ENCODE peak calls at places on chromosomes 6 and 20, in ten cellular contexts. O is fibroblast of the aortic adventitia; U is fibroblast of lung; G is left ventricle myocardium inferior; R is astrocyte; N is body of pancreas; B is lung; K is ascending aorta; A is CD4-positive, alpha-beta T cell; W is omental fat pad. D is an unnamed sample.
A peak's percentile ranks its signal among the peaks of the same experiment; 100 is the strongest.

GRCh38 chr20:14712302-14712739 is 374.9 kb upstream of the FLRT3 start:
- DNase-seq in U (peak; percentile 74), N (no peak), W (no peak), O (peak; percentile 80), R (peak; percentile 81), K (no peak), A (no peak), G (no peak), B (no peak), D (no peak)

GRCh38 chr20:63628246-63628975 is 1.5 kb upstream of the GMEB2 start:
- DNase-seq in R (peak; percentile 38), O (peak; percentile 77), U (peak; percentile 81), A (peak; percentile 54), N (peak; percentile 76), W (no peak), B (peak; percentile 69), G (no peak), K (peak; percentile 82), D (peak; percentile 66)

GRCh38 chr6:142929751-142930358 is 15.1 kb downstream of the HIVEP2 start:
- DNase-seq in B (no peak), N (no peak), G (no peak), O (peak; percentile 42), R (peak; percentile 18), W (no peak), U (no peak), K (no peak), A (no peak), D (peak; percentile 34)

GRCh38 chr6:138685781-138686180 is 87.8 kb upstream of the CCDC28A start:
- DNase-seq in G (no peak), B (no peak), O (no peak), W (no peak), K (no peak), R (no peak), N (no peak), U (no peak), A (no peak), D (no peak)

GRCh38 chr6:27752038-27752885 is 159.9 kb downstream of the OR2B2 start:
- DNase-seq in R (peak; percentile 60), A (peak; percentile 21), G (no peak), K (peak; percentile 71), U (peak; percentile 84), W (no peak), B (peak; percentile 46), O (peak; percentile 88), N (peak; percentile 64), D (peak; percentile 84)

GRCh38 chr20:57432874-57433491 is 41.8 kb downstream of the RBM38 start:
- DNase-seq in W (no peak), G (peak; percentile 62), N (no peak), B (peak; percentile 65), U (no peak), O (peak; percentile 37), K (peak; percentile 77), R (no peak), A (peak; percentile 69), D (no peak)

GRCh38 chr20:59740621-59741020 is 136.3 kb downstream of the PHACTR3 start:
- DNase-seq in K (no peak), B (no peak), G (no peak), O (no peak), R (no peak), N (no peak), W (no peak), U (no peak), A (no peak), D (no peak)

GRCh38 chr6:122930252-122931180 is 65.5 kb upstream of the CLVS2 start:
- DNase-seq in G (no peak), A (no peak), K (no peak), R (no peak), O (no peak), N (no peak), U (no peak), B (no peak), W (no peak), D (no peak)

GRCh38 chr6:36495086-36495485 is 52.2 kb downstream of the STK38 start:
- DNase-seq in U (no peak), G (no peak), B (no peak), W (no peak), O (no peak), A (no peak), R (no peak), K (no peak), N (no peak), D (no peak)

GRCh38 chr6:36235309-36235708 is 34.6 kb upstream of the PNPLA1 start:
- DNase-seq in R (no peak), O (no peak), N (no peak), W (no peak), K (no peak), U (no peak), B (no peak), G (no peak), A (no peak), D (no peak)

GRCh38 chr20:35845561-35845960 is 73.7 kb downstream of the PHF20 start:
- DNase-seq in U (peak; percentile 22), B (no peak), K (no peak), N (no peak), A (no peak), O (peak; percentile 52), W (no peak), G (no peak), R (peak; percentile 36), D (no peak)

GRCh38 chr6:15512126-15512525 is 150.7 kb downstream of the DTNBP1 start:
- DNase-seq in R (no peak), U (no peak), N (no peak), O (no peak), W (no peak), K (no peak), A (no peak), G (no peak), B (no peak), D (no peak)

GRCh38 chr20:53736122-53736756 is 142.6 kb upstream of the ZNF217 start:
- DNase-seq in W (no peak), O (no peak), A (no peak), B (no peak), N (peak; percentile 16), R (peak; percentile 55), U (no peak), G (no peak), K (no peak), D (no peak)

DNA sequence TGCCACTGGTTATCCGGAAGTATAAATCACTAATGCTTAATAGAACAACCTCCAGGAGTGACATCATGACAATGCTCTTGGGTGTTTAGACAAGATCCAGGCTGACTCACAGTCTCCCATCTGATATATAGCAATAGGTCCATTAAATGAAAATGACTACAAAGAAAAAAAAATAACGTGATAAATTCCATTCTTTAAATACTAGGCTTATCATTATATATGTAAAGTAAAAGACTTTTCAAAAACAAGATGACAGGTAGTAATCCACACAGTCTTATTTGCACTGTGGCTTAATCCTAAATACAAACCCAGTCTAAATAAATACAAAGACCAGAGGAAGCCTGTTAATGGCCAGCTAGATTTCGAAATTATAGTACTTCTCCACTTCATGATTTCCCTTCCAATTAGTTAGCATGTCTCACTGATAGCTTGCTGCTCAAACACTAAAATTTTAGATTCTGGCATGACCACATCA is 149.1 kb upstream of the BEND3 start:
- DNase-seq in W (no peak), G (no peak), K (no peak), N (no peak), A (no peak), O (peak; percentile 63), R (peak; percentile 68), B (no peak), U (peak; percentile 70), D (peak; percentile 73)
- TF ChIP-seq CTCF in W (no peak), G (no peak), K (no peak), N (no peak), A (no peak), O (no peak), R (no peak), B (no peak), U (no peak), D (no peak)

GRCh38 chr6:139977887-139978332 is 603.5 kb upstream of the CITED2 start:
- DNase-seq in O (peak; percentile 78), A (no peak), K (no peak), U (peak; percentile 62), N (peak; percentile 20), R (peak; percentile 62), B (peak; percentile 34), W (no peak), G (no peak), D (peak; percentile 86)
- TF ChIP-seq CTCF in O (no peak), A (no peak), K (no peak), U (no peak), N (no peak), R (no peak), B (no peak), W (no peak), G (no peak), D (no peak)

GRCh38 chr6:105431226-105431625 is 28.3 kb upstream of the PREP start:
- DNase-seq in G (no peak), B (no peak), U (peak; percentile 70), R (no peak), K (no peak), N (no peak), A (no peak), W (no peak), O (peak; percentile 82), D (peak; percentile 57)

GRCh38 chr6:105430685-105431084 is 27.8 kb upstream of the PREP start:
- DNase-seq in K (no peak), B (no peak), A (no peak), O (no peak), G (no peak), U (no peak), R (no peak), N (no peak), W (no peak), D (no peak)

GRCh38 chr6:105432797-105433196 is 29.9 kb upstream of the PREP start:
- DNase-seq in R (peak; percentile 89), W (no peak), A (no peak), G (no peak), K (no peak), B (no peak), O (peak; percentile 94), N (no peak), U (peak; percentile 71), D (peak; percentile 83)

GRCh38 chr6:105428342-105428957 is 25.6 kb upstream of the PREP start:
- DNase-seq in U (peak; percentile 69), W (no peak), G (no peak), A (no peak), B (peak; percentile 36), K (no peak), O (peak; percentile 91), R (peak; percentile 81), N (no peak), D (peak; percentile 41)

GRCh38 chr6:105429676-105430075 is 26.8 kb upstream of the PREP start:
- DNase-seq in O (peak; percentile 74), R (peak; percentile 32), K (no peak), A (no peak), G (no peak), U (no peak), N (no peak), B (no peak), W (no peak), D (peak; percentile 12)
- TF ChIP-seq CTCF in O (no peak), R (no peak), K (no peak), A (no peak), G (no peak), U (no peak), N (no peak), B (no peak), W (no peak), D (no peak)

DNA sequence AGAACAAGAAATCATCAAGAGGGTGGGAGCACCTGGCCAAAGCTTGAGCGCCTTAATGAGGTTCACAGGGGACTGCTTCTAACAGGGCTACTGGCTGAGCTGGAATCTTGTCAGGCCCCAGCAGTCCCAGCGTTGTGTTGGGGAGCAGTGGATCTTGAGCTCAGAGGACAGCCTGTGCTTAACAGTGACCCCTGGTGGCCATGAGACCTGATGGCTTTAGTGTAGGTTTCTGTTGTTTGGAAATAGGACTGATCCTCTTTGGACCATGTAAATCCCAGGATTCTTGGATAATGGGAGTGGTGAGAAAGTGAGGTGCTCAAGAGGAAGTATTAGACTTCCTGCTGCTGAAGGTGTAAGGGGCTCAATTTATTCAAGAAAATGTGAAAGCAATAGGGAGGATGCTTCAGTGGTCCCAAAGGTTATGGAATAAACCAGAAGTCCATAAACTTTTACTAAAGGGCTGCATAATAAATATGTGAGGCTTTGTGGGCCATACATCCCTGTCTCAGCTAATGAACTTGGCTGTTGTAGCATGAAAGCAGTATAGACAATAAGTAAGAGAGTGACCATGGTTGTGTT is 216.2 kb downstream of the NFATC2 start:
- DNase-seq in K (no peak), A (peak; percentile 32), B (no peak), R (peak; percentile 37), G (peak; percentile 24), O (peak; percentile 61), W (no peak), U (peak; percentile 62), N (peak; percentile 62), D (peak; percentile 32)
- TF ChIP-seq CTCF in K (peak; percentile 32), A (peak; percentile 81), B (no peak), R (peak; percentile 57), G (peak; percentile 80), O (peak; percentile 62), W (no peak), U (peak; percentile 73), N (peak; percentile 57), D (peak; percentile 80)

D was measured in HFFc6.